ENCODE peak calls at places on chromosomes 13 and 19, in nine cellular contexts. Y, M, B, I, Q, R, W, S and K are unnamed samples.

GRCh38 chr19:2782357-2782935 is 627 bp downstream of the SGTA start:
- DNase-seq in Y (no peak), M (no peak), B (no peak), I (no peak), Q (no peak), R (no peak), W (no peak), S (no peak), K (peak; percentile 15)

GRCh38 chr13:63025741-63026140 is 1610.1 kb upstream of the PCDH20 start:
- DNase-seq in Y (no peak), M (no peak), B (no peak), I (no peak), Q (no peak), R (no peak), W (no peak), S (no peak), K (no peak)

GRCh38 chr19:29564574-29565005 is 38.8 kb downstream of the VSTM2B start:
- DNase-seq in Y (no peak), M (no peak), B (no peak), I (no peak), Q (no peak), R (no peak), W (no peak), S (peak; percentile 39), K (no peak)

GRCh38 chr19:54560881-54561385 is 12.7 kb upstream of the LILRA2 start:
- DNase-seq in Y (no peak), M (no peak), B (no peak), I (no peak), Q (no peak), R (no peak), W (no peak), S (no peak), K (no peak)

GRCh38 chr19:19133985-19134384 is 4.3 kb downstream of the TMEM161A start:
- DNase-seq in Y (no peak), M (no peak), B (no peak), I (no peak), Q (no peak), R (no peak), W (no peak), S (no peak), K (no peak)

GRCh38 chr19:6590458-6591319 is at the start of gene CD70:
- DNase-seq in Y (no peak), M (no peak), B (no peak), I (no peak), Q (peak; percentile 85), R (no peak), W (no peak), S (no peak), K (no peak)

GRCh38 chr19:8445488-8446001 is 770 bp downstream of the HNRNPM start:
- DNase-seq in Y (no peak), M (no peak), B (no peak), I (no peak), Q (peak; percentile 44), R (peak; percentile 78), W (no peak), S (peak; percentile 30), K (peak; percentile 36)

GRCh38 chr19:46635920-46636761 is at the start of gene GNG8:
- DNase-seq in Y (no peak), M (no peak), B (no peak), I (no peak), Q (peak; percentile 64), R (no peak), W (no peak), S (peak; percentile 23), K (no peak)

GRCh38 chr13:75636339-75637095 is 387 bp downstream of the LMO7 start:
- DNase-seq in Y (peak; percentile 51), M (no peak), B (no peak), I (no peak), Q (peak; percentile 70), R (peak; percentile 68), W (no peak), S (peak; percentile 61), K (peak; percentile 56)

GRCh38 chr19:12790628-12791344 is 500 bp upstream of the JUNB start:
- DNase-seq in Y (no peak), M (no peak), B (no peak), I (no peak), Q (no peak), R (no peak), W (no peak), S (no peak), K (no peak)

GRCh38 chr19:47422417-47423163 is 3.3 kb upstream of the MEIS3 start:
- DNase-seq in Y (no peak), M (no peak), B (no peak), I (no peak), Q (no peak), R (no peak), W (no peak), S (no peak), K (no peak)